ENCODE peak calls at places on chromosomes 2 and 18, in five cellular contexts. G, R, S, D and Q are unnamed samples.

GRCh38 chr2:237262838-237263771 is 150.9 kb downstream of the COL6A3 start:
- DNase-seq in G (no peak), R (peak; percentile 88), S (no peak), D (peak; percentile 89), Q (no peak)

GRCh38 chr2:225566798-225567197 is 167.3 kb downstream of the NYAP2 start:
- DNase-seq in G (no peak), R (no peak), S (no peak), D (no peak), Q (no peak)

GRCh38 chr2:189379731-189380261 is 61.5 kb upstream of the WDR75 start:
- DNase-seq in G (no peak), R (peak; percentile 18), S (no peak), D (peak; percentile 18), Q (no peak)

GRCh38 chr2:239943991-239944441 is 81.1 kb downstream of the NDUFA10 start:
- DNase-seq in G (no peak), R (no peak), S (no peak), D (no peak), Q (no peak)

GRCh38 chr2:217064234-217065103 is 204.6 kb upstream of the TNP1 start:
- DNase-seq in G (no peak), R (peak; percentile 51), S (peak; percentile 45), D (no peak), Q (peak; percentile 16)

GRCh38 chr18:44811586-44812125 is 131.0 kb downstream of the SETBP1 start:
- DNase-seq in G (no peak), R (no peak), S (no peak), D (no peak), Q (no peak)

GRCh38 chr18:73552171-73552570 is 595.5 kb downstream of the FBXO15 start:
- DNase-seq in G (no peak), R (no peak), S (no peak), D (no peak), Q (no peak)

GRCh38 chr2:157250836-157251235 is 6.7 kb upstream of the GALNT5 start:
- DNase-seq in G (no peak), R (no peak), S (no peak), D (no peak), Q (no peak)

GRCh38 chr2:32627441-32627900 is 379 bp upstream of the TTC27 start:
- DNase-seq in G (no peak), R (peak; percentile 48), S (peak; percentile 35), D (peak; percentile 34), Q (peak; percentile 25)

GRCh38 chr18:76384114-76384790 is 110.8 kb downstream of the ZNF516 start:
- DNase-seq in G (no peak), R (no peak), S (no peak), D (no peak), Q (no peak)

GRCh38 chr2:176595986-176596385 is 326.7 kb downstream of the MTX2 start:
- DNase-seq in G (no peak), R (peak; percentile 17), S (no peak), D (peak; percentile 31), Q (no peak)

GRCh38 chr2:62305421-62306176 is 109.7 kb downstream of the B3GNT2 start:
- DNase-seq in G (peak; percentile 18), R (no peak), S (peak; percentile 16), D (no peak), Q (no peak)

GRCh38 chr2:62303818-62304217 is 107.9 kb downstream of the B3GNT2 start:
- DNase-seq in G (no peak), R (no peak), S (no peak), D (no peak), Q (no peak)

GRCh38 chr2:62302763-62303435 is 107.0 kb downstream of the B3GNT2 start:
- DNase-seq in G (peak; percentile 7), R (no peak), S (no peak), D (no peak), Q (no peak)

GRCh38 chr2:62306751-62307468 is 111.0 kb downstream of the B3GNT2 start:
- DNase-seq in G (peak; percentile 43), R (no peak), S (no peak), D (peak; percentile 6), Q (no peak)

GRCh38 chr2:62304429-62305417 is 108.8 kb downstream of the B3GNT2 start:
- DNase-seq in G (peak; percentile 38), R (peak; percentile 86), S (peak; percentile 72), D (peak; percentile 73), Q (no peak)
- H3K4me1 ChIP-seq in G (peaks cover 76% of the 10 kb centered on the region), R (no peaks in the 10 kb centered on the region), S (peaks cover 48% of the 10 kb centered on the region), D (peaks cover 3% of the 10 kb centered on the region), Q (peaks cover 6% of the 10 kb centered on the region)

DNA sequence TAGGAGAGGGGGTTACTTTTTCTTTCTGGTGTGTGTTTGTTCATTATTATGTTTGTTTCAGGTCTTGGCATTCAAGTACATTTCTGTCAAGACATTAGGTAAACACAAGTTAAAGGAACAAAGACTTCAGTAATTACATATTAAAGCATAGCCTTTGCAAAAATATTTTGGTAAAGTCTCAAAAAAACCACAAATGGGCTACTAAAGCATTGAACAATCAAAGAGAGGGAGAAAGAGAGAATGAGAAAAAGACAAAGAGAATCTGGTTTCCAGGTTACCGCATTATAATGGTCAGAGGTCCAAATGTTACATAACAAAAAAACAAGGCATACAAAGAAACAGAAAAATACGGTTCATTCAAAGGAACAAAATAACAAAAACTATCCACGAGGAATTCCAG is 328.0 kb downstream of the AKAIN1 start:
- DNase-seq in G (no peak), R (no peak), S (no peak), D (no peak), Q (no peak)
- H3K9me3 ChIP-seq in G (no peaks in the 10 kb centered on the region), R (no peaks in the 10 kb centered on the region), S (peaks cover 45% of the 10 kb centered on the region), D (peaks cover 6% of the 10 kb centered on the region), Q (peaks cover 3% of the 10 kb centered on the region)

GRCh38 chr18:22176622-22177495 is 7.5 kb downstream of the GATA6 start:
- DNase-seq in G (no peak), R (peak; percentile 68), S (no peak), D (no peak), Q (no peak)
- H3K27ac ChIP-seq in G (no peak overlapping the region), R (no peak overlapping the region), S (peak overlapping the region; percentile 80), D (no peak overlapping the region), Q (no peak overlapping the region)

DNA sequence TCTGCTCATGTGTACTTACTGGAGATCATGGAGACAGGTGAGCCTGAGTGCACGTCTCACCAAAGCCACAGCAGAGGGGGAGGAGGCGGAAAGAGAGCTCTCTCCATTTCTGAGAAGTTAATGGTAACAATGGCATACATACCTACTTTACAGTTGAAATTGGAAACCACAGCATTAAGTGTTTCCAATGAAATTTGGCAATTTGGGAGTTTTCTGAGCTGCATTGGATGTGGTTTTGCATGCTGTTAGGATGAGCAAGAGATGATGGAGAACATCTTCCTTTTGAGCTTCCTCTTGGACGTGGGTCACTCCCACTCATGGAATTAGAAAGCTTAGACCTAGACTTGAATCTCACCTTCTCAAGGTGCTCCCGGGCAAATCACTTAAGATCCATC is 25.5 kb upstream of the IL37 start:
- DNase-seq in G (no peak), R (no peak), S (no peak), D (peak; percentile 38), Q (no peak)
- H3K4me1 ChIP-seq in G (no peaks in the 10 kb centered on the region), R (peaks cover 4% of the 10 kb centered on the region), S (no peaks in the 10 kb centered on the region), D (peaks cover 6% of the 10 kb centered on the region), Q (no peaks in the 10 kb centered on the region)

GRCh38 chr2:132478669-132479068 is 62.1 kb downstream of the GPR39 start:
- DNase-seq in G (no peak), R (no peak), S (no peak), D (no peak), Q (no peak)

GRCh38 chr2:132489150-132489549 is 72.5 kb downstream of the GPR39 start:
- DNase-seq in G (no peak), R (no peak), S (peak; percentile 21), D (peak; percentile 5), Q (no peak)

GRCh38 chr2:132488491-132488890 is 71.9 kb downstream of the GPR39 start:
- DNase-seq in G (no peak), R (no peak), S (no peak), D (no peak), Q (no peak)

GRCh38 chr2:132479140-132479539 is 62.5 kb downstream of the GPR39 start:
- DNase-seq in G (no peak), R (no peak), S (no peak), D (no peak), Q (no peak)

GRCh38 chr2:132484144-132484543 is 67.5 kb downstream of the GPR39 start:
- DNase-seq in G (no peak), R (no peak), S (no peak), D (no peak), Q (no peak)
- H3K9me3 ChIP-seq in G (no peaks in the 10 kb centered on the region), R (no peaks in the 10 kb centered on the region), S (no peaks in the 10 kb centered on the region), D (no peaks in the 10 kb centered on the region), Q (no peaks in the 10 kb centered on the region)

DNA sequence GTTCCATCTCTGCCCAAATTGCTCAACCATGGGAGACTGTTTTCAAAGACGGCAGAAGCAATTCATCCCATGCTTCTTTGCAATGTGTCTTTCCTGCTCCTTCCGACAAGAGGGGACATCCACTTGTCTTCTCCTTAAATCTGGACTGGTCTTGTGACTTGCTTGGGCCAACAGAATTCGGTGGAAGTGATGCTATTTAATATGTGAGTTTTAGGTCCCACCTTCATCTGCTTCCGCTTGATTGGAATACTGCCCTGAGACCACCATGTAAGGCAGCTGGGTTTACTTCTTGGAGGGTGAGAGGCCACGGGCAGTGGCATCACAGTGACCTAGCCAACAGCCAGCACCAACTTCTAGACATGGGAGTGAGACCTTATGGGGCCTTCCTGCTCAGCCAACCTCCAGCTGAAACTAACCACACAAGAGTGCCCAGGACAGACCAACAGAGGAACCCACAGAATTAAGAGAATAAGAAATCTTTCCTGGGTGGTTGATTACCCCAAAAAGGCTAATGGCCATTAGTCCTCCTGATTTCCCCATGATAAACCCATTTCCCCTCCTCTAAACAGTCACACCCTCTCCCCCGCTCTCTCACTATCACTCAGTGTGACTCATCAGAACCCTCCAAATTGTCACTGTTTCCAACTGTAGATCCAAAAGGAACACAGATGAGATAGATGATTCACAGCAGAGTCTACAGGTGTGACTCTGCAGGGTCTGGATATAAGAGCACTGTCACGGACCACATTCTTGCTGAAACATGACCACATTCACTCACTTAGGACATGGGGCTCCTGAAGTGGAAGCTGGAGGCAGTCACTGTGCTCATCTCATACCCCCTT is 16.2 kb upstream of the RHOB start:
- DNase-seq in G (no peak), R (no peak), S (no peak), D (peak; percentile 49), Q (no peak)
- H3K27ac ChIP-seq in G (no peak overlapping the region), R (no peak overlapping the region), S (peak overlapping the region; percentile 71), D (no peak overlapping the region), Q (no peak overlapping the region)